ENCODE peak calls at places on chromosome 1, in seven cellular contexts. F is Daoy; H is naive B cell; U is NCI-H748 treated with DMSO at 0.1 percent for 48 hours; B is Right ventricle myocardium superior; Z is amygdala; T is CD8-positive, alpha-beta memory T cell. A is an unnamed sample.

GRCh38 chr1:3012511-3013291 is 8.6 kb upstream of the ACTRT2 start:
- DNase-seq in B (peak; percentile 75), F (peak; percentile 52), T (no peak), U (no peak), H (peak; percentile 21), Z (no peak), A (peak; percentile 23)

GRCh38 chr1:23980725-23981063 is 567 bp upstream of the SRSF10 start:
- DNase-seq in T (peak; percentile 7), Z (no peak), U (peak; percentile 35), H (no peak), F (peak; percentile 87), B (no peak), A (no peak)

GRCh38 chr1:184449916-184450315 is 63.1 kb downstream of the C1orf21 start:
- DNase-seq in F (no peak), Z (no peak), U (no peak), H (no peak), B (no peak), T (no peak), A (no peak)

GRCh38 chr1:101733340-101733739 is 263.4 kb downstream of the OLFM3 start:
- DNase-seq in T (no peak), U (no peak), Z (no peak), F (no peak), B (no peak), H (no peak), A (no peak)

GRCh38 chr1:6287029-6287428 is 26.1 kb upstream of the GPR153 start:
- DNase-seq in H (no peak), T (no peak), Z (no peak), B (no peak), U (no peak), F (no peak), A (no peak)

GRCh38 chr1:154819628-154820590 is 50.2 kb downstream of the KCNN3 start:
- DNase-seq in H (peak; percentile 19), F (peak; percentile 34), T (peak; percentile 33), U (no peak), B (no peak), Z (no peak), A (peak; percentile 30)

GRCh38 chr1:37056201-37056764 is 22.0 kb upstream of the GRIK3 start:
- DNase-seq in H (no peak), T (no peak), F (no peak), U (no peak), B (no peak), Z (no peak), A (no peak)

GRCh38 chr1:40396420-40396819 is 22.9 kb downstream of the SMAP2 start:
- DNase-seq in T (no peak), Z (no peak), U (no peak), H (no peak), B (no peak), F (no peak), A (no peak)

GRCh38 chr1:228445867-228446584 is 29.4 kb upstream of the TRIM17 start:
- DNase-seq in U (no peak), B (peak; percentile 47), H (no peak), T (peak; percentile 14), F (peak; percentile 43), Z (no peak), A (peak; percentile 73)

A was measured in T47D.